ENCODE peak calls at places on chromosomes 3 and 15, in six cellular contexts. O is omental fat pad, N is NCI-H1105 treated with DMSO at 0.1 percent for 48 hours, Z is non-pigmented ciliary epithelial cell, R is RWPE1, L is fibroblast of the conjunctiva. W is an unnamed sample.

GRCh38 chr15:53072077-53072476 is 281.9 kb upstream of the ONECUT1 start:
- DNase-seq in O (no peak), N (peak), Z (peak), R (peak), L (no peak), W (no peak)

GRCh38 chr15:88647362-88648105 is 8.7 kb downstream of the ISG20 start:
- DNase-seq in O (no peak), N (no peak), Z (no peak), R (no peak), L (no peak), W (no peak)

GRCh38 chr3:19216669-19217337 is 68.5 kb downstream of the KCNH8 start:
- DNase-seq in O (peak), N (peak), Z (no peak), R (no peak), L (no peak), W (no peak)

GRCh38 chr15:70096215-70096974 is 1.3 kb downstream of the TLE3 start:
- DNase-seq in O (no peak), N (peak), Z (no peak), R (peak), L (no peak), W (peak)

GRCh38 chr3:13251166-13251892 is 168.8 kb downstream of the NUP210 start:
- DNase-seq in O (no peak), N (no peak), Z (no peak), R (no peak), L (no peak), W (no peak)

GRCh38 chr3:135596563-135596962 is 369.0 kb upstream of the PPP2R3A start:
- DNase-seq in O (no peak), N (no peak), Z (no peak), R (no peak), L (no peak), W (no peak)

GRCh38 chr15:80744826-80745225 is 34.3 kb upstream of the CEMIP start:
- DNase-seq in O (no peak), N (no peak), Z (no peak), R (no peak), L (no peak), W (no peak)

GRCh38 chr3:18211116-18211515 is 214.0 kb downstream of the SATB1 start:
- DNase-seq in O (no peak), N (no peak), Z (no peak), R (no peak), L (no peak), W (no peak)

GRCh38 chr15:57393081-57393480 is 16.8 kb downstream of the CGNL1 start:
- DNase-seq in O (no peak), N (no peak), Z (no peak), R (no peak), L (no peak), W (no peak)

GRCh38 chr15:86355798-86356197 is 276.1 kb downstream of the AGBL1 start:
- DNase-seq in O (no peak), N (no peak), Z (no peak), R (no peak), L (no peak), W (no peak)

GRCh38 chr3:191236635-191237034 is 37.6 kb downstream of the OSTN start:
- DNase-seq in O (no peak), N (no peak), Z (no peak), R (no peak), L (no peak), W (peak)

GRCh38 chr3:72591522-72592421 is 256.5 kb downstream of the SHQ1 start:
- DNase-seq in O (no peak), N (no peak), Z (no peak), R (peak), L (peak), W (peak)

GRCh38 chr15:70714575-70714974 is 48.8 kb downstream of the UACA start:
- DNase-seq in O (no peak), N (no peak), Z (no peak), R (peak), L (no peak), W (no peak)

GRCh38 chr15:81061490-81062235 is 60.9 kb downstream of the TLNRD1 start:
- DNase-seq in O (no peak), N (no peak), Z (no peak), R (no peak), L (no peak), W (no peak)

GRCh38 chr3:52436500-52437106 is 8.3 kb downstream of the SEMA3G start:
- DNase-seq in O (no peak), N (no peak), Z (no peak), R (no peak), L (peak), W (no peak)

GRCh38 chr3:114584734-114585371 is 291.0 kb downstream of the TIGIT start:
- DNase-seq in O (no peak), N (no peak), Z (no peak), R (no peak), L (no peak), W (no peak)

GRCh38 chr3:37114251-37115145 is 59.9 kb downstream of the LRRFIP2 start:
- DNase-seq in O (no peak), N (no peak), Z (peak), R (peak), L (peak), W (peak)

GRCh38 chr3:48503406-48504050 is 446 bp downstream of the SHISA5 start:
- DNase-seq in O (peak), N (no peak), Z (no peak), R (no peak), L (no peak), W (no peak)

GRCh38 chr15:97235285-97235985 is 725.1 kb upstream of the ARRDC4 start:
- DNase-seq in O (peak), N (peak), Z (peak), R (peak), L (peak), W (peak)

GRCh38 chr3:137762674-137763593 is 1.2 kb upstream of the SOX14 start:
- DNase-seq in O (no peak), N (peak), Z (no peak), R (no peak), L (no peak), W (no peak)

GRCh38 chr15:75646944-75647364 is 758 bp upstream of the SNX33 start:
- DNase-seq in O (no peak), N (peak), Z (no peak), R (no peak), L (no peak), W (no peak)

GRCh38 chr15:90013503-90013937 is 12.4 kb downstream of the ZNF710 start:
- DNase-seq in O (no peak), N (no peak), Z (no peak), R (no peak), L (no peak), W (no peak)

GRCh38 chr15:68055224-68055705 is 1.1 kb downstream of the PIAS1 start:
- DNase-seq in O (no peak), N (peak), Z (peak), R (peak), L (peak), W (no peak)

GRCh38 chr3:129613205-129613740 is 6.8 kb upstream of the PLXND1 start:
- DNase-seq in O (no peak), N (no peak), Z (no peak), R (no peak), L (no peak), W (no peak)

GRCh38 chr3:151460774-151461450 is at the start of gene IGSF10:
- DNase-seq in O (no peak), N (peak), Z (no peak), R (peak), L (no peak), W (no peak)

GRCh38 chr3:134651347-134652041 is 672 bp upstream of the KY start:
- DNase-seq in O (no peak), N (peak), Z (no peak), R (no peak), L (no peak), W (no peak)

W was measured in amniotic stem cell.